ENCODE peak calls at places on chromosomes 5 and 9, in nine cellular contexts. One of them, this sample, is unnamed.

GRCh38 chr9:91929331-91929730 is 20.7 kb downstream of the ROR2 start:
- DNase-seq in neuronal stem cell: no peak
- DNase-seq in PC-9: no peak
- DNase-seq in adipocyte: no peak
- DNase-seq in hepatocyte: no peak
- DNase-seq in sigmoid colon: no peak
- DNase-seq in lower lobe of right lung: no peak
- DNase-seq in cardiac fibroblast: no peak
- DNase-seq in colonic mucosa: no peak
- DNase-seq in this sample: peak

GRCh38 chr5:121628783-121629182 is 222.9 kb upstream of the FTMT start:
- DNase-seq in sigmoid colon: no peak
- DNase-seq in colonic mucosa: no peak
- DNase-seq in PC-9: no peak
- DNase-seq in hepatocyte: no peak
- DNase-seq in lower lobe of right lung: no peak
- DNase-seq in cardiac fibroblast: no peak
- DNase-seq in neuronal stem cell: no peak
- DNase-seq in adipocyte: peak
- DNase-seq in this sample: no peak

GRCh38 chr9:108024604-108025003 is 535.0 kb upstream of the KLF4 start:
- DNase-seq in lower lobe of right lung: no peak
- DNase-seq in hepatocyte: no peak
- DNase-seq in PC-9: no peak
- DNase-seq in neuronal stem cell: no peak
- DNase-seq in colonic mucosa: no peak
- DNase-seq in cardiac fibroblast: no peak
- DNase-seq in sigmoid colon: no peak
- DNase-seq in adipocyte: no peak
- DNase-seq in this sample: no peak

GRCh38 chr5:161966544-161966943 is 101.0 kb upstream of the GABRG2 start:
- DNase-seq in cardiac fibroblast: no peak
- DNase-seq in colonic mucosa: no peak
- DNase-seq in adipocyte: no peak
- DNase-seq in lower lobe of right lung: no peak
- DNase-seq in sigmoid colon: no peak
- DNase-seq in hepatocyte: peak
- DNase-seq in neuronal stem cell: peak
- DNase-seq in PC-9: no peak
- DNase-seq in this sample: no peak

GRCh38 chr9:33765411-33765810 is 29.9 kb upstream of the PRSS3 start:
- DNase-seq in cardiac fibroblast: peak
- DNase-seq in adipocyte: peak
- DNase-seq in PC-9: no peak
- DNase-seq in lower lobe of right lung: no peak
- DNase-seq in neuronal stem cell: no peak
- DNase-seq in sigmoid colon: no peak
- DNase-seq in colonic mucosa: no peak
- DNase-seq in hepatocyte: no peak
- DNase-seq in this sample: no peak

GRCh38 chr9:117120061-117120460 is 294.8 kb downstream of the ASTN2 start:
- DNase-seq in cardiac fibroblast: no peak
- DNase-seq in adipocyte: no peak
- DNase-seq in PC-9: no peak
- DNase-seq in colonic mucosa: no peak
- DNase-seq in neuronal stem cell: no peak
- DNase-seq in hepatocyte: no peak
- DNase-seq in lower lobe of right lung: no peak
- DNase-seq in sigmoid colon: no peak
- DNase-seq in this sample: no peak

GRCh38 chr5:177545487-177546261 is 8.7 kb downstream of the FAM193B start:
- DNase-seq in hepatocyte: peak
- DNase-seq in PC-9: no peak
- DNase-seq in colonic mucosa: peak
- DNase-seq in lower lobe of right lung: peak
- DNase-seq in neuronal stem cell: no peak
- DNase-seq in cardiac fibroblast: peak
- DNase-seq in adipocyte: peak
- DNase-seq in sigmoid colon: peak
- DNase-seq in this sample: peak

GRCh38 chr9:89793551-89793950 is 188.7 kb downstream of the GADD45G start:
- DNase-seq in adipocyte: no peak
- DNase-seq in neuronal stem cell: no peak
- DNase-seq in colonic mucosa: no peak
- DNase-seq in sigmoid colon: peak
- DNase-seq in hepatocyte: no peak
- DNase-seq in lower lobe of right lung: peak
- DNase-seq in PC-9: no peak
- DNase-seq in cardiac fibroblast: no peak
- DNase-seq in this sample: no peak

GRCh38 chr5:96590796-96591195 is 71.4 kb upstream of the CAST start:
- DNase-seq in lower lobe of right lung: no peak
- DNase-seq in colonic mucosa: no peak
- DNase-seq in hepatocyte: no peak
- DNase-seq in neuronal stem cell: no peak
- DNase-seq in adipocyte: peak
- DNase-seq in PC-9: no peak
- DNase-seq in sigmoid colon: no peak
- DNase-seq in cardiac fibroblast: no peak
- DNase-seq in this sample: no peak

GRCh38 chr9:13614060-13614459 is 334.6 kb upstream of the MPDZ start:
- DNase-seq in adipocyte: no peak
- DNase-seq in lower lobe of right lung: no peak
- DNase-seq in colonic mucosa: no peak
- DNase-seq in sigmoid colon: no peak
- DNase-seq in neuronal stem cell: no peak
- DNase-seq in cardiac fibroblast: no peak
- DNase-seq in PC-9: no peak
- DNase-seq in hepatocyte: no peak
- DNase-seq in this sample: no peak

GRCh38 chr5:133051547-133052316 is at the start of gene HSPA4:
- DNase-seq in colonic mucosa: peak
- DNase-seq in adipocyte: peak
- DNase-seq in sigmoid colon: peak
- DNase-seq in hepatocyte: peak
- DNase-seq in neuronal stem cell: peak
- DNase-seq in lower lobe of right lung: peak
- DNase-seq in PC-9: peak
- DNase-seq in cardiac fibroblast: peak
- DNase-seq in this sample: peak

GRCh38 chr5:77861576-77861975 is 85.4 kb upstream of the TBCA start:
- DNase-seq in hepatocyte: no peak
- DNase-seq in colonic mucosa: no peak
- DNase-seq in cardiac fibroblast: no peak
- DNase-seq in lower lobe of right lung: no peak
- DNase-seq in adipocyte: no peak
- DNase-seq in PC-9: no peak
- DNase-seq in sigmoid colon: no peak
- DNase-seq in neuronal stem cell: no peak
- DNase-seq in this sample: no peak

GRCh38 chr9:15909297-15909696 is 356.5 kb downstream of the CCDC171 start:
- DNase-seq in colonic mucosa: no peak
- DNase-seq in PC-9: no peak
- DNase-seq in sigmoid colon: no peak
- DNase-seq in adipocyte: peak
- DNase-seq in lower lobe of right lung: no peak
- DNase-seq in cardiac fibroblast: peak
- DNase-seq in hepatocyte: peak
- DNase-seq in neuronal stem cell: no peak
- DNase-seq in this sample: peak

GRCh38 chr9:95030920-95031662 is 286.4 kb downstream of the FANCC start:
- DNase-seq in colonic mucosa: no peak
- DNase-seq in adipocyte: no peak
- DNase-seq in PC-9: no peak
- DNase-seq in sigmoid colon: no peak
- DNase-seq in hepatocyte: no peak
- DNase-seq in neuronal stem cell: no peak
- DNase-seq in cardiac fibroblast: no peak
- DNase-seq in lower lobe of right lung: no peak
- DNase-seq in this sample: no peak
- H3K4me3 ChIP-seq in colonic mucosa: no peak
- H3K4me3 ChIP-seq in adipocyte: no peak
- H3K4me3 ChIP-seq in PC-9: no peak
- H3K4me3 ChIP-seq in sigmoid colon: peak
- H3K4me3 ChIP-seq in hepatocyte: no peak
- H3K4me3 ChIP-seq in neuronal stem cell: no peak
- H3K4me3 ChIP-seq in cardiac fibroblast: no peak
- H3K4me3 ChIP-seq in lower lobe of right lung: no peak
- H3K4me3 ChIP-seq in this sample: no peak

GRCh38 chr9:112484607-112485006 is 2.0 kb upstream of the KIAA1958 start:
- DNase-seq in adipocyte: no peak
- DNase-seq in cardiac fibroblast: no peak
- DNase-seq in PC-9: no peak
- DNase-seq in lower lobe of right lung: no peak
- DNase-seq in hepatocyte: no peak
- DNase-seq in neuronal stem cell: no peak
- DNase-seq in colonic mucosa: no peak
- DNase-seq in sigmoid colon: no peak
- DNase-seq in this sample: no peak

GRCh38 chr9:112487008-112487798 is 576 bp downstream of the KIAA1958 start:
- DNase-seq in neuronal stem cell: peak
- DNase-seq in adipocyte: peak
- DNase-seq in cardiac fibroblast: peak
- DNase-seq in sigmoid colon: peak
- DNase-seq in lower lobe of right lung: peak
- DNase-seq in hepatocyte: peak
- DNase-seq in colonic mucosa: peak
- DNase-seq in PC-9: peak
- DNase-seq in this sample: peak

GRCh38 chr9:112487799-112488345 is 1.2 kb downstream of the KIAA1958 start:
- DNase-seq in lower lobe of right lung: no peak
- DNase-seq in colonic mucosa: peak
- DNase-seq in hepatocyte: peak
- DNase-seq in neuronal stem cell: no peak
- DNase-seq in adipocyte: no peak
- DNase-seq in PC-9: no peak
- DNase-seq in cardiac fibroblast: no peak
- DNase-seq in sigmoid colon: no peak
- DNase-seq in this sample: no peak

GRCh38 chr9:112486221-112487007 is at the start of gene KIAA1958:
- DNase-seq in colonic mucosa: peak
- DNase-seq in cardiac fibroblast: peak
- DNase-seq in lower lobe of right lung: peak
- DNase-seq in sigmoid colon: peak
- DNase-seq in hepatocyte: peak
- DNase-seq in adipocyte: peak
- DNase-seq in neuronal stem cell: peak
- DNase-seq in PC-9: peak
- DNase-seq in this sample: peak

DNA sequence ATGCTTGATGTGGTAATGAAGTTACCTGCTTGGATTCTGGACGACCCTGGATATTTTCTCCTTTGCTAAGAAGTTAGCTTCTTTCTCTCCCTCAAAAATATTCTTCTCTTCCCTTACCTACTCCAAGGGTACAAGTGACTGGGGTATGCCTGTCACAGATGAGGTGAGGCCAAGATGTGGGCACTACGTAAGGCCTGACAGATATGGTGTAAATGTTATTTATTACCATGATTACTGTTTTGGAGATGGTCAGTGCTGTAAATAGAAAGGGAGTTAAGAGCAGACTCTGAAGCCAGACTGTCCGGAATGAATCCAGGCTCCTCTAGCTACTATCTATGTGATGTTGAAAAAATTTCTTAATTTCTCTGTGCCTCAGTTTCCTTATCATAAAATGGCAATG is 1.1 kb upstream of the KIAA1958 start:
- DNase-seq in neuronal stem cell: no peak
- DNase-seq in colonic mucosa: no peak
- DNase-seq in adipocyte: no peak
- DNase-seq in cardiac fibroblast: no peak
- DNase-seq in hepatocyte: no peak
- DNase-seq in PC-9: no peak
- DNase-seq in sigmoid colon: no peak
- DNase-seq in lower lobe of right lung: no peak
- DNase-seq in this sample: no peak
- H3K4me3 ChIP-seq in neuronal stem cell: peak
- H3K4me3 ChIP-seq in colonic mucosa: no peak
- H3K4me3 ChIP-seq in adipocyte: no peak
- H3K4me3 ChIP-seq in cardiac fibroblast: no peak
- H3K4me3 ChIP-seq in hepatocyte: peak
- H3K4me3 ChIP-seq in PC-9: peak
- H3K4me3 ChIP-seq in sigmoid colon: no peak
- H3K4me3 ChIP-seq in lower lobe of right lung: peak
- H3K4me3 ChIP-seq in this sample: peak

DNA sequence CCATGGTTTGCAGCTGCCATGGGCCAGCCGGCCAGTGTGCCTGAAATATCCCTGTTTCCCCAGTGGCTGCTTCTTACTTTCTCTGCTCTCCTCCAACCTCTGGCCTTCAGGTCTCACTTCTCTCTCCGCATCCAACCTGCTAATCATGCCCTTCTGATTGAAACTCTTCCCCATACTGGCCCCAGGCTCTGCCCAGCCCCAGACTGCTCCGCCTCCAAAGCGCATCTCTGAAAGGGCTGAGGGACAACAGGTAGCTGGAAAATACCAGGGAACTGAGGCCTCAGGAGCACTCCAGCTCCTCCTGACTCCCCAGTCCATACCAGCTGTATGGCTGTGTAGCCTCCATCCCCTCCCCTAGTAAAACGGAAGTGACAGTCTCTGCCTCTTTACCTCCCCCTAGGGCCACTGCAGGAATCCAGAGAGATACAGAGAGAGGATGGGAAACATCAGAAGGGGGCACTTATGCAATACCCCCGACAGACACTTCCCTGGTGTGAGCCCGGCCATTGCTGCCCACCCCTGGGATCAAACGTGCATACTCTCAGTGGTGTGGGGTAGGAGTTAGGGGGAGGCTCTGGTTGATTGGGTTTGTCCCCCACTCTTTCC is 34.2 kb downstream of the PAX5 start:
- DNase-seq in sigmoid colon: no peak
- DNase-seq in colonic mucosa: no peak
- DNase-seq in PC-9: no peak
- DNase-seq in cardiac fibroblast: no peak
- DNase-seq in adipocyte: no peak
- DNase-seq in hepatocyte: no peak
- DNase-seq in lower lobe of right lung: no peak
- DNase-seq in neuronal stem cell: no peak
- DNase-seq in this sample: no peak
- H3K4me3 ChIP-seq in sigmoid colon: no peak
- H3K4me3 ChIP-seq in colonic mucosa: no peak
- H3K4me3 ChIP-seq in PC-9: no peak
- H3K4me3 ChIP-seq in cardiac fibroblast: no peak
- H3K4me3 ChIP-seq in adipocyte: no peak
- H3K4me3 ChIP-seq in hepatocyte: no peak
- H3K4me3 ChIP-seq in lower lobe of right lung: no peak
- H3K4me3 ChIP-seq in neuronal stem cell: no peak
- H3K4me3 ChIP-seq in this sample: no peak

DNA sequence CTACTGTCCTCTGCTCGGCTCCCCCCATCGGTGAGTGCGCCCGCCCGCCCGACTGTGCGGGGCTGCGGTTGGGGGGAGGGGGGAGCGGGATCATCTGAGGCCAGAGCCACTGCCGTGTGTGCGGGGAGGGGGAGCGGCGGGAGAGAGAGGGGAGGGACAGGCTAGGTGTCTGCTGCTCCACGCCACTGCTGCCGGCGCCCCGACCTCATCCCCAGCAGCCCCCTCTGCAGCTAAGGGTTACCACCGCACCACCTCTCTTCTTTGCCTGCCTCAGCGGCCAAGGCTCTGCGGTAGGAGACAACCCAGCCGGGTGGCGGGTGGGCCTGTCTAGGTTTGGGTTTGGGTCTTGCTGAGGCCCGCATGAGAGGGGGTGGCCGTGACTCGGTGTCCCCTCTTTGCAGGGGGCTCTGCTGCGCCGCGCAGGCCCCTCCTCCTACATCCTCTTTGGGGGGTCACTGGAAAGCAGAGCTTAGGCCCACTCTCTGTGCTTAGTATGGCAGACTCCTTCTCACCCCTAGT is 670 bp upstream of the PURA start:
- DNase-seq in adipocyte: peak
- DNase-seq in sigmoid colon: peak
- DNase-seq in hepatocyte: peak
- DNase-seq in lower lobe of right lung: peak
- DNase-seq in cardiac fibroblast: no peak
- DNase-seq in PC-9: no peak
- DNase-seq in neuronal stem cell: no peak
- DNase-seq in colonic mucosa: peak
- DNase-seq in this sample: peak
- H3K4me3 ChIP-seq in adipocyte: peak
- H3K4me3 ChIP-seq in sigmoid colon: peak
- H3K4me3 ChIP-seq in hepatocyte: peak
- H3K4me3 ChIP-seq in lower lobe of right lung: peak
- H3K4me3 ChIP-seq in cardiac fibroblast: peak
- H3K4me3 ChIP-seq in PC-9: peak
- H3K4me3 ChIP-seq in neuronal stem cell: peak
- H3K4me3 ChIP-seq in colonic mucosa: peak
- H3K4me3 ChIP-seq in this sample: peak

This sample was measured in uterus.